ENCODE peak calls at places on chromosomes 1 and 21, in nine cellular contexts. R is T-helper 2 cell treated with Interferon-gamma antibody and Interleukin-4, amounts not matched to agents 5 μg/mL and 100 μg/mL, for 36 hours; U is fibroblast of mammary gland; B is HepG2; L is activated naive CD4-positive, alpha-beta T cell treated with Interleukin-2 at 50 U/mL for 16 hours; J is nephron progenitor cell; D is iris pigment epithelial cell; K is astrocyte of the spinal cord; G is mammary epithelial cell. T is an unnamed sample.

GRCh38 chr1:114756009-114756892 is 1.5 kb downstream of the CSDE1 start:
- DNase-seq in L (no peak), U (peak; percentile 3), J (no peak), B (no peak), K (no peak), G (no peak), D (peak; percentile 23), R (no peak), T (no peak)

GRCh38 chr1:218665216-218665615 is 320.1 kb downstream of the TGFB2 start:
- DNase-seq in L (no peak), K (peak; percentile 84), B (no peak), G (no peak), J (no peak), U (peak; percentile 83), R (no peak), D (peak; percentile 91), T (no peak)

GRCh38 chr1:67987046-67987799 is 63.2 kb downstream of the DIRAS3 start:
- DNase-seq in B (no peak), D (peak; percentile 97), G (peak; percentile 87), R (no peak), U (peak; percentile 99), L (no peak), K (peak; percentile 93), J (no peak), T (peak; percentile 71)

GRCh38 chr21:44351535-44352252 is 1.7 kb upstream of the TRPM2 start:
- DNase-seq in R (no peak), K (no peak), G (no peak), B (no peak), U (no peak), D (no peak), L (no peak), J (no peak), T (no peak)

GRCh38 chr1:93349231-93350135 is 3.8 kb downstream of the DR1 start:
- DNase-seq in R (no peak), G (peak; percentile 39), K (peak; percentile 30), B (peak; percentile 11), J (no peak), D (peak; percentile 27), L (no peak), U (peak; percentile 57), T (peak; percentile 52)

GRCh38 chr21:45885597-45885929 is 96.0 kb upstream of the COL6A1 start:
- DNase-seq in K (no peak), G (no peak), U (no peak), B (no peak), R (no peak), D (no peak), L (no peak), J (no peak), T (no peak)

GRCh38 chr1:226988337-226988672 is 48.2 kb downstream of the COQ8A start:
- DNase-seq in K (no peak), J (no peak), U (no peak), R (no peak), L (no peak), D (no peak), G (no peak), B (no peak), T (peak; percentile 55)

GRCh38 chr1:4277598-4277997 is 376.8 kb upstream of the AJAP1 start:
- DNase-seq in R (no peak), K (no peak), D (no peak), U (no peak), G (no peak), L (no peak), B (no peak), J (no peak), T (no peak)

GRCh38 chr1:97901017-97901658 is 19.7 kb downstream of the DPYD start:
- DNase-seq in L (no peak), K (peak; percentile 44), U (peak; percentile 71), R (no peak), J (no peak), D (peak; percentile 92), B (no peak), G (no peak), T (no peak)

GRCh38 chr1:10680487-10680886 is 116.0 kb downstream of the CASZ1 start:
- DNase-seq in G (no peak), D (no peak), K (no peak), L (no peak), B (no peak), R (no peak), U (no peak), J (no peak), T (no peak)

GRCh38 chr1:67626495-67627235 is 58.3 kb upstream of the GADD45A start:
- DNase-seq in U (peak; percentile 91), G (peak; percentile 100), J (no peak), L (no peak), D (peak; percentile 95), R (no peak), B (no peak), K (peak; percentile 82), T (peak; percentile 99)

GRCh38 chr1:80509965-80510522 is 1290.7 kb upstream of the ADGRL2 start:
- DNase-seq in B (no peak), R (no peak), K (no peak), D (no peak), U (no peak), G (no peak), L (no peak), J (no peak), T (no peak)

GRCh38 chr21:36816556-36817130 is 117.7 kb downstream of the SIM2 start:
- DNase-seq in B (no peak), D (no peak), J (no peak), U (no peak), L (no peak), G (no peak), R (no peak), K (no peak), T (no peak)

GRCh38 chr1:25758466-25759070 is 41.4 kb upstream of the SELENON start:
- DNase-seq in U (no peak), R (no peak), J (no peak), L (no peak), K (no peak), B (peak; percentile 13), G (no peak), D (no peak), T (no peak)